ENCODE peak calls at places on chromosomes 11 and 22, in four cellular contexts. One of them, this sample, is unnamed.

GRCh38 chr11:99693941-99694492 is 673.3 kb downstream of the CNTN5 start:
- DNase-seq in CD8-positive, alpha-beta T cell: no peak
- DNase-seq in gastrocnemius medialis: no peak
- DNase-seq in A549: peak; percentile 8
- DNase-seq in this sample: no peak

GRCh38 chr11:105774899-105775298 is 165.0 kb downstream of the GRIA4 start:
- DNase-seq in CD8-positive, alpha-beta T cell: no peak
- DNase-seq in gastrocnemius medialis: no peak
- DNase-seq in A549: no peak
- DNase-seq in this sample: no peak

GRCh38 chr11:122938557-122938956 is 43.1 kb downstream of the BSX start:
- DNase-seq in CD8-positive, alpha-beta T cell: no peak
- DNase-seq in gastrocnemius medialis: no peak
- DNase-seq in A549: no peak
- DNase-seq in this sample: no peak

GRCh38 chr11:10943968-10944367 is 86.1 kb upstream of the ZBED5 start:
- DNase-seq in CD8-positive, alpha-beta T cell: no peak
- DNase-seq in gastrocnemius medialis: no peak
- DNase-seq in A549: no peak
- DNase-seq in this sample: no peak

GRCh38 chr11:18792066-18792591 is 531 bp upstream of the PTPN5 start:
- DNase-seq in CD8-positive, alpha-beta T cell: no peak
- DNase-seq in gastrocnemius medialis: no peak
- DNase-seq in A549: no peak
- DNase-seq in this sample: no peak

GRCh38 chr22:27456696-27457503 is 344.7 kb downstream of the MN1 start:
- DNase-seq in CD8-positive, alpha-beta T cell: no peak
- DNase-seq in gastrocnemius medialis: no peak
- DNase-seq in A549: peak; percentile 44
- DNase-seq in this sample: no peak

GRCh38 chr11:66080055-66080817 is 10.2 kb downstream of the PACS1 start:
- DNase-seq in CD8-positive, alpha-beta T cell: peak; percentile 67
- DNase-seq in gastrocnemius medialis: peak; percentile 24
- DNase-seq in A549: peak; percentile 49
- DNase-seq in this sample: peak; percentile 73

GRCh38 chr11:98568011-98568410 is 452.7 kb upstream of the CNTN5 start:
- DNase-seq in CD8-positive, alpha-beta T cell: no peak
- DNase-seq in gastrocnemius medialis: no peak
- DNase-seq in A549: no peak
- DNase-seq in this sample: no peak

GRCh38 chr11:34987617-34988016 is 71.2 kb downstream of the PDHX start:
- DNase-seq in CD8-positive, alpha-beta T cell: no peak
- DNase-seq in gastrocnemius medialis: no peak
- DNase-seq in A549: no peak
- DNase-seq in this sample: no peak

GRCh38 chr11:73376168-73376802 is at the start of gene RELT:
- DNase-seq in CD8-positive, alpha-beta T cell: peak; percentile 91
- DNase-seq in gastrocnemius medialis: peak; percentile 85
- DNase-seq in A549: peak; percentile 89
- DNase-seq in this sample: peak; percentile 96

GRCh38 chr11:111954154-111954553 is 17.0 kb downstream of the DIXDC1 start:
- DNase-seq in CD8-positive, alpha-beta T cell: no peak
- DNase-seq in gastrocnemius medialis: no peak
- DNase-seq in A549: no peak
- DNase-seq in this sample: no peak

GRCh38 chr11:134742956-134743808 is 331.1 kb upstream of the B3GAT1 start:
- DNase-seq in CD8-positive, alpha-beta T cell: no peak
- DNase-seq in gastrocnemius medialis: no peak
- DNase-seq in A549: no peak
- DNase-seq in this sample: no peak

GRCh38 chr11:120174866-120175265 is 36.0 kb upstream of the OAF start:
- DNase-seq in CD8-positive, alpha-beta T cell: no peak
- DNase-seq in gastrocnemius medialis: no peak
- DNase-seq in A549: no peak
- DNase-seq in this sample: no peak

GRCh38 chr11:3803726-3804510 is 4.4 kb upstream of the PGAP2 start:
- DNase-seq in CD8-positive, alpha-beta T cell: no peak
- DNase-seq in gastrocnemius medialis: no peak
- DNase-seq in A549: no peak
- DNase-seq in this sample: no peak

GRCh38 chr11:20117291-20117690 is 43.0 kb downstream of the DBX1 start:
- DNase-seq in CD8-positive, alpha-beta T cell: no peak
- DNase-seq in gastrocnemius medialis: no peak
- DNase-seq in A549: no peak
- DNase-seq in this sample: no peak

GRCh38 chr11:75625970-75626691 is 42.7 kb downstream of the MAP6 start:
- DNase-seq in CD8-positive, alpha-beta T cell: no peak
- DNase-seq in gastrocnemius medialis: no peak
- DNase-seq in A549: peak; percentile 43
- DNase-seq in this sample: no peak

GRCh38 chr22:30266445-30267381 is at the start of gene OSM:
- DNase-seq in CD8-positive, alpha-beta T cell: peak; percentile 64
- DNase-seq in gastrocnemius medialis: no peak
- DNase-seq in A549: no peak
- DNase-seq in this sample: peak; percentile 50

GRCh38 chr22:38871360-38872171 is 450 bp downstream of the CBX6 start:
- DNase-seq in CD8-positive, alpha-beta T cell: no peak
- DNase-seq in gastrocnemius medialis: no peak
- DNase-seq in A549: no peak
- DNase-seq in this sample: no peak

GRCh38 chr22:42388130-42388797 is 43.9 kb downstream of the NFAM1 start:
- DNase-seq in CD8-positive, alpha-beta T cell: no peak
- DNase-seq in gastrocnemius medialis: no peak
- DNase-seq in A549: no peak
- DNase-seq in this sample: no peak

GRCh38 chr11:123258877-123259276 is 63.8 kb upstream of the CLMP start:
- DNase-seq in CD8-positive, alpha-beta T cell: no peak
- DNase-seq in gastrocnemius medialis: no peak
- DNase-seq in A549: no peak
- DNase-seq in this sample: no peak

GRCh38 chr22:46883547-46883946 is 121.1 kb downstream of the TBC1D22A start:
- DNase-seq in CD8-positive, alpha-beta T cell: no peak
- DNase-seq in gastrocnemius medialis: no peak
- DNase-seq in A549: no peak
- DNase-seq in this sample: no peak

GRCh38 chr11:24132471-24132870 is 364.4 kb upstream of the LUZP2 start:
- DNase-seq in CD8-positive, alpha-beta T cell: no peak
- DNase-seq in gastrocnemius medialis: no peak
- DNase-seq in A549: no peak
- DNase-seq in this sample: no peak

GRCh38 chr22:24091551-24092420 is 80.7 kb downstream of the CABIN1 start:
- DNase-seq in CD8-positive, alpha-beta T cell: no peak
- DNase-seq in gastrocnemius medialis: no peak
- DNase-seq in A549: no peak
- DNase-seq in this sample: no peak

GRCh38 chr11:65719887-65720236 is 736 bp downstream of the RNASEH2C start:
- DNase-seq in CD8-positive, alpha-beta T cell: no peak
- DNase-seq in gastrocnemius medialis: no peak
- DNase-seq in A549: no peak
- DNase-seq in this sample: no peak

GRCh38 chr11:67119577-67120391 is 721 bp downstream of the KDM2A start:
- DNase-seq in CD8-positive, alpha-beta T cell: peak; percentile 21
- DNase-seq in gastrocnemius medialis: no peak
- DNase-seq in A549: peak; percentile 48
- DNase-seq in this sample: no peak

GRCh38 chr22:46052801-46053562 is 76.0 kb upstream of the WNT7B start:
- DNase-seq in CD8-positive, alpha-beta T cell: no peak
- DNase-seq in gastrocnemius medialis: peak; percentile 52
- DNase-seq in A549: no peak
- DNase-seq in this sample: no peak

GRCh38 chr11:95922099-95922498 is 1.8 kb downstream of the MTMR2 start:
- DNase-seq in CD8-positive, alpha-beta T cell: no peak
- DNase-seq in gastrocnemius medialis: no peak
- DNase-seq in A549: no peak
- DNase-seq in this sample: no peak
- H3K27ac ChIP-seq in CD8-positive, alpha-beta T cell: no peak overlapping the region
- H3K27ac ChIP-seq in gastrocnemius medialis: no peak overlapping the region
- H3K27ac ChIP-seq in A549: no peak overlapping the region
- H3K27ac ChIP-seq in this sample: no peak overlapping the region

GRCh38 chr11:86955111-86955673 is at the start of gene FZD4:
- DNase-seq in CD8-positive, alpha-beta T cell: peak; percentile 11
- DNase-seq in gastrocnemius medialis: peak; percentile 90
- DNase-seq in A549: peak; percentile 78
- DNase-seq in this sample: no peak
- TF ChIP-seq CTCF in CD8-positive, alpha-beta T cell: no peak
- TF ChIP-seq CTCF in gastrocnemius medialis: peak; percentile 27
- TF ChIP-seq CTCF in A549: no peak
- TF ChIP-seq CTCF in this sample: no peak

GRCh38 chr22:49329636-49330035 is 498.0 kb downstream of the BRD1 start:
- DNase-seq in CD8-positive, alpha-beta T cell: no peak
- DNase-seq in gastrocnemius medialis: no peak
- DNase-seq in A549: no peak
- DNase-seq in this sample: no peak
- H3K9me3 ChIP-seq in CD8-positive, alpha-beta T cell: no peaks in the 10 kb centered on the region
- H3K9me3 ChIP-seq in gastrocnemius medialis: no peaks in the 10 kb centered on the region
- H3K9me3 ChIP-seq in A549: no peaks in the 10 kb centered on the region
- H3K9me3 ChIP-seq in this sample: peaks cover 8% of the 10 kb centered on the region

GRCh38 chr11:64355078-64355940 is 3.7 kb upstream of the RPS6KA4 start:
- DNase-seq in CD8-positive, alpha-beta T cell: no peak
- DNase-seq in gastrocnemius medialis: peak; percentile 75
- DNase-seq in A549: peak; percentile 96
- DNase-seq in this sample: no peak
- H3K27ac ChIP-seq in CD8-positive, alpha-beta T cell: no peak overlapping the region
- H3K27ac ChIP-seq in gastrocnemius medialis: peak overlapping the region; percentile 67
- H3K27ac ChIP-seq in A549: peak overlapping the region; percentile 98
- H3K27ac ChIP-seq in this sample: no peak overlapping the region

GRCh38 chr11:62591448-62592215 is at the start of gene TUT1:
- DNase-seq in CD8-positive, alpha-beta T cell: peak; percentile 93
- DNase-seq in gastrocnemius medialis: peak; percentile 98
- DNase-seq in A549: peak; percentile 96
- DNase-seq in this sample: peak; percentile 95
- TF ChIP-seq CTCF in CD8-positive, alpha-beta T cell: no peak
- TF ChIP-seq CTCF in gastrocnemius medialis: peak; percentile 6
- TF ChIP-seq CTCF in A549: no peak
- TF ChIP-seq CTCF in this sample: no peak

DNA sequence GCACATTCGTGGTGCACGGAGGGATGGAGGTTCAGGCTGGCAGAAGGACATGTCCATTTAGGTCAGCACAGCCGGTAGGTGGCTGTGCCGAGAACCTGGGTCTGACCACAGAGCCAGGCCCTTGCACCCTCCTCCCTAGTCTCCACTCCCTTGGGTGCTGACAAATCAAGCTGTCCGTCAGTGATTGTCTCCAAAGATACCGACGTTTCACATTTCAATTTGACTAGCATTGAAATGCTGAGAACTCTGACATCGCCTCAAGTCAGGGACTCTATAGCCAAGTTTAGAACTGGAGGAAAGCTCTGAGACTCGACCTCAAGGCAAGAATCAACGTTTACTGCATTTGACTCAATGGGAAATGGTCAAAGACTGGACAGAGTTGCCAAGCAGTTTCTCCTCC is 1321.1 kb downstream of the TBC1D22A start:
- DNase-seq in CD8-positive, alpha-beta T cell: no peak
- DNase-seq in gastrocnemius medialis: no peak
- DNase-seq in A549: no peak
- DNase-seq in this sample: no peak
- H3K9me3 ChIP-seq in CD8-positive, alpha-beta T cell: no peaks in the 10 kb centered on the region
- H3K9me3 ChIP-seq in gastrocnemius medialis: no peaks in the 10 kb centered on the region
- H3K9me3 ChIP-seq in A549: no peaks in the 10 kb centered on the region
- H3K9me3 ChIP-seq in this sample: no peaks in the 10 kb centered on the region

GRCh38 chr11:32183512-32183911 is 92.6 kb downstream of the RCN1 start:
- DNase-seq in CD8-positive, alpha-beta T cell: no peak
- DNase-seq in gastrocnemius medialis: no peak
- DNase-seq in A549: no peak
- DNase-seq in this sample: no peak

GRCh38 chr11:32176223-32176811 is 85.4 kb downstream of the RCN1 start:
- DNase-seq in CD8-positive, alpha-beta T cell: peak; percentile 68
- DNase-seq in gastrocnemius medialis: peak; percentile 60
- DNase-seq in A549: peak; percentile 65
- DNase-seq in this sample: peak; percentile 68

GRCh38 chr11:32173435-32173834 is 82.6 kb downstream of the RCN1 start:
- DNase-seq in CD8-positive, alpha-beta T cell: no peak
- DNase-seq in gastrocnemius medialis: peak; percentile 13
- DNase-seq in A549: peak; percentile 29
- DNase-seq in this sample: no peak

GRCh38 chr11:32173977-32174376 is 83.1 kb downstream of the RCN1 start:
- DNase-seq in CD8-positive, alpha-beta T cell: no peak
- DNase-seq in gastrocnemius medialis: no peak
- DNase-seq in A549: no peak
- DNase-seq in this sample: no peak

GRCh38 chr11:32178692-32179091 is 87.8 kb downstream of the RCN1 start:
- DNase-seq in CD8-positive, alpha-beta T cell: no peak
- DNase-seq in gastrocnemius medialis: no peak
- DNase-seq in A549: no peak
- DNase-seq in this sample: no peak
- H3K27ac ChIP-seq in CD8-positive, alpha-beta T cell: no peak overlapping the region
- H3K27ac ChIP-seq in gastrocnemius medialis: no peak overlapping the region
- H3K27ac ChIP-seq in A549: no peak overlapping the region
- H3K27ac ChIP-seq in this sample: no peak overlapping the region